ENCODE peak calls at places on chromosomes 7 and 10, in seven cellular contexts. J is colonic mucosa; H is amniotic stem cell; L is body of pancreas; W is iPS-NIHi11; E is stimulated activated CD4-positive, alpha-beta T cell treated with anti-CD3 and anti-CD28 coated beads, Interleukin-2, amount 100 ng/mL, for 48 hours; F is cerebellar cortex. R is an unnamed sample.

GRCh38 chr10:60444494-60445064 is 54.9 kb upstream of the ANK3 start:
- DNase-seq in J (no peak), H (no peak), L (no peak), W (no peak), E (no peak), F (peak), R (peak)

GRCh38 chr7:7209412-7210050 is 27.2 kb downstream of the C1GALT1 start:
- DNase-seq in J (no peak), H (no peak), L (no peak), W (no peak), E (no peak), F (no peak), R (no peak)

GRCh38 chr10:30472414-30473155 is 38.6 kb downstream of the MAP3K8 start:
- DNase-seq in J (no peak), H (no peak), L (no peak), W (no peak), E (no peak), F (no peak), R (no peak)

GRCh38 chr10:88243202-88243744 is 339.8 kb downstream of the RNLS start:
- DNase-seq in J (no peak), H (no peak), L (no peak), W (no peak), E (no peak), F (no peak), R (no peak)

GRCh38 chr10:63605568-63605967 is 84.4 kb downstream of the REEP3 start:
- DNase-seq in J (no peak), H (no peak), L (no peak), W (peak), E (no peak), F (no peak), R (no peak)

GRCh38 chr10:52644678-52645434 is 127.7 kb downstream of the MBL2 start:
- DNase-seq in J (peak), H (no peak), L (peak), W (peak), E (peak), F (peak), R (peak)

GRCh38 chr10:102935939-102936605 is 18.0 kb downstream of the CNNM2 start:
- DNase-seq in J (no peak), H (no peak), L (no peak), W (no peak), E (peak), F (no peak), R (no peak)

GRCh38 chr10:128140425-128140824 is 14.2 kb upstream of the MKI67 start:
- DNase-seq in J (no peak), H (no peak), L (no peak), W (no peak), E (no peak), F (no peak), R (no peak)

GRCh38 chr7:31443457-31443856 is 70.4 kb upstream of the ITPRID1 start:
- DNase-seq in J (no peak), H (peak), L (no peak), W (peak), E (no peak), F (peak), R (peak)